ENCODE peak calls at places on chromosomes 1 and 21, in five cellular contexts. X is H1, I is IMR-90, B is HepG2, K is K562. Z is an unnamed sample.
A peak's percentile ranks its signal among the peaks of the same experiment; 100 is the strongest.

GRCh38 chr1:22665752-22666151 is 12.7 kb downstream of the C1QB start:
- DNase-seq in X (peak; percentile 79), B (no peak), K (peak; percentile 46), I (peak; percentile 43), Z (peak; percentile 55)

GRCh38 chr1:5297878-5298239 is 643.5 kb downstream of the AJAP1 start:
- DNase-seq in K (no peak), B (no peak), X (no peak), I (no peak), Z (no peak)

GRCh38 chr1:185262151-185262550 is 54.9 kb downstream of the IVNS1ABP start:
- DNase-seq in X (no peak), B (no peak), K (no peak), I (no peak), Z (no peak)

GRCh38 chr1:32897082-32898049 is 3.8 kb downstream of the TMEM54 start:
- DNase-seq in K (no peak), X (no peak), I (no peak), B (no peak), Z (no peak)

GRCh38 chr1:26705788-26706237 is 10.0 kb downstream of the ARID1A start:
- DNase-seq in B (peak; percentile 81), X (no peak), I (peak; percentile 92), K (no peak), Z (peak; percentile 90)

GRCh38 chr21:31471865-31472264 is 127.8 kb upstream of the TIAM1 start:
- DNase-seq in X (no peak), K (no peak), B (no peak), I (no peak), Z (no peak)

GRCh38 chr1:59446257-59446901 is 149.5 kb downstream of the FGGY start:
- DNase-seq in X (no peak), K (peak; percentile 20), I (peak; percentile 86), B (no peak), Z (no peak)

GRCh38 chr1:67052741-67053534 is 1.0 kb downstream of the SLC35D1 start:
- DNase-seq in K (peak; percentile 71), I (peak; percentile 42), X (no peak), B (peak; percentile 44), Z (peak; percentile 14)

GRCh38 chr1:201023517-201023902 is at the start of gene KIF21B:
- DNase-seq in X (peak; percentile 92), K (peak; percentile 94), B (peak; percentile 42), I (no peak), Z (peak; percentile 59)

GRCh38 chr21:34845521-34846213 is 176.9 kb downstream of the CLIC6 start:
- DNase-seq in X (no peak), B (no peak), K (no peak), I (peak; percentile 90), Z (no peak)

GRCh38 chr1:205594846-205595245 is 37.0 kb downstream of the ELK4 start:
- DNase-seq in I (no peak), B (no peak), K (no peak), X (peak; percentile 24), Z (no peak)

GRCh38 chr1:6273380-6273891 is 12.5 kb upstream of the GPR153 start:
- DNase-seq in X (no peak), I (peak; percentile 74), K (peak; percentile 44), B (no peak), Z (no peak)

GRCh38 chr1:13797397-13797796 is 97.4 kb downstream of the PRDM2 start:
- DNase-seq in I (no peak), X (no peak), B (no peak), K (no peak), Z (no peak)

GRCh38 chr1:2789164-2789985 is 12.1 kb downstream of the TTC34 start:
- DNase-seq in K (no peak), B (no peak), I (no peak), X (no peak), Z (no peak)

GRCh38 chr1:192986110-192986747 is 72.9 kb downstream of the UCHL5 start:
- DNase-seq in B (no peak), I (peak; percentile 84), X (no peak), K (peak; percentile 90), Z (no peak)

GRCh38 chr1:29055160-29055559 is 68.5 kb downstream of the TMEM200B start:
- DNase-seq in B (no peak), X (no peak), I (peak; percentile 47), K (no peak), Z (peak; percentile 4)

GRCh38 chr1:117098287-117098890 is 23.2 kb downstream of the TRIM45 start:
- DNase-seq in X (no peak), I (no peak), B (no peak), K (no peak), Z (no peak)

GRCh38 chr1:224262373-224263054 is 67.5 kb downstream of the NVL start:
- DNase-seq in K (peak; percentile 40), X (no peak), B (no peak), I (peak; percentile 25), Z (no peak)

GRCh38 chr1:94836891-94837290 is 16.7 kb downstream of the SLC44A3 start:
- DNase-seq in K (no peak), X (no peak), I (no peak), B (no peak), Z (no peak)

GRCh38 chr1:230937370-230937769 is 41.3 kb downstream of the TTC13 start:
- DNase-seq in X (no peak), I (peak; percentile 45), B (no peak), K (no peak), Z (no peak)

GRCh38 chr1:79982218-79982617 is 975.7 kb upstream of the ADGRL4 start:
- DNase-seq in I (peak; percentile 83), K (no peak), B (no peak), X (no peak), Z (no peak)

GRCh38 chr1:67626495-67627235 is 58.3 kb upstream of the GADD45A start:
- DNase-seq in I (peak; percentile 91), K (no peak), B (no peak), X (peak; percentile 11), Z (no peak)

GRCh38 chr1:11521605-11522399 is 42.8 kb downstream of the DISP3 start:
- DNase-seq in X (no peak), I (no peak), B (no peak), K (no peak), Z (no peak)

GRCh38 chr1:84704872-84705426 is 14.7 kb upstream of the SSX2IP start:
- DNase-seq in K (peak; percentile 23), I (no peak), X (no peak), B (no peak), Z (no peak)

GRCh38 chr1:215710340-215710971 is 143.4 kb downstream of the KCTD3 start:
- DNase-seq in I (peak; percentile 69), X (peak; percentile 51), K (peak; percentile 70), B (peak; percentile 59), Z (peak; percentile 64)

GRCh38 chr1:246142320-246142893 is 364.7 kb downstream of the SMYD3 start:
- DNase-seq in I (peak; percentile 96), X (no peak), K (peak; percentile 89), B (no peak), Z (peak; percentile 72)

GRCh38 chr1:1351511-1352427 is 2.6 kb upstream of the DVL1 start:
- DNase-seq in X (no peak), K (peak; percentile 41), I (peak; percentile 38), B (no peak), Z (no peak)
- TF ChIP-seq MAFK in X (no peak), K (no peak), I (no peak), B (no peak), Z (no peak)

GRCh38 chr1:218498061-218498938 is 153.2 kb downstream of the TGFB2 start:
- DNase-seq in X (no peak), K (no peak), B (no peak), I (peak; percentile 75), Z (no peak)
- TF ChIP-seq USF2 in X (no peak), K (no peak), B (no peak), I (no peak), Z (no peak)

GRCh38 chr1:207414606-207415108 is 39.5 kb upstream of the CR2 start:
- DNase-seq in K (no peak), I (no peak), X (no peak), B (no peak), Z (no peak)
- TF ChIP-seq POLR2A in K (no peak), I (no peak), X (no peak), B (no peak), Z (no peak)

DNA sequence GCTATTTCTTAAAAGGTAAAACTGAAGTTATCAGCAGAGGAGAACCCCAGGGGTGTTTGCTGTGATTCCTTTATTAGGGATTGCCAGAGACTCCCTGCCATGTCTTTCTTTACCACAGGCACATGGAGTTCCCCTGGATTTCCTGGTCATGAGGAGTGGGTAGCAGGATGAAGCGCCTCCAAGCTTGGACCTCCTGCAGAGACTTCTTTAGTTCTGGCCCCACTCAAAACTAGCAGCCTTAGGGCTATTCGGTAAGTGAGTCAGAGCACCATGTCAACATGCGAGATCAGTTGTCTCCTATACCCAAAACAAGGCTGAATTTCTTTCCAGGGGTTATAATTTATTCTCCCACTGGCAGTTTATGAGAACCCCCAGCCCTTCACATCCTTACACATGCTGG is 179.4 kb downstream of the GIPC2 start:
- DNase-seq in K (no peak), X (no peak), I (peak; percentile 24), B (no peak), Z (no peak)
- TF ChIP-seq MAFK in K (no peak), X (no peak), I (no peak), B (no peak), Z (no peak)

DNA sequence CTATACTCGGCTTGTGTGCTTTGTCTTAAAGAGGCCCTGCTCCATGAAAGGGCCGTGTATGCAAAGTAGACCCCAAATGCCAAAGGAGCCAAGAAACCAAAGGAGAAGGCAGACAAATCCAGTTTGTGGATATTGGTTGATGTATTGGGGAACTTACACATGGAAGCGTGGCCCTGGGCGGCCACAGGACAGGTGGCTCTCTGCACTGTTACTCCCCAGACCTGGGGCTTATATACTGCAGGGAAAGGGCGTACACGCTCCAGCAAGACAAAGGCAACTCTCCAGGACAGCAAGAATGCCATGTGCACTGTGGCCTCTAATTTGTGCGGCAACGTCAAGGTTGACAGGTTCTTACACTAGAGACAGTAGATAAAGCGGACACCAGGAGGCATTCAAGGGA is 24.8 kb downstream of the RSPH1 start:
- DNase-seq in B (no peak), K (no peak), X (no peak), I (no peak), Z (no peak)
- TF ChIP-seq USF2 in B (no peak), K (no peak), X (no peak), I (no peak), Z (no peak)

DNA sequence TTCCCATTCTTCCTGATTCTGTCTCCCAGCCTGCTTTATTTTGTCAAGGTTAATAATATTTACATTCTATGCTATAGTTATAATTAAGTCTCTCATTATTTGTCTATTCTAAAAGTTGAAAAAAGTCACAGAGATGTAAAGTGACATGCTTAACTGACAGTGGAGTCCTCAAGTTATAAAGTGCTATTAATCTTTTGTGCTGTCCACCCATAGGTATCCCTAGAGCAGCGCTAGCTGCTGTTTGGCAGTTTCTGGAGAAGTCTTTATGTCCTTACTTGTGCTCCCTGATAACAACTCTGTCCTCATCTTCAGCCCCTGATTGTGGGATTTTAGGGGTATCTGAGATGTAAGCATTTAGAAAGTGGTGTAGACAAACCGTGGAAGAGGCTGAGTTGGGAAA is 13.1 kb downstream of the BACH1 start:
- DNase-seq in K (peak; percentile 41), X (no peak), I (no peak), B (no peak), Z (no peak)
- TF ChIP-seq POLR2A in K (no peak), X (no peak), I (no peak), B (no peak), Z (no peak)

DNA sequence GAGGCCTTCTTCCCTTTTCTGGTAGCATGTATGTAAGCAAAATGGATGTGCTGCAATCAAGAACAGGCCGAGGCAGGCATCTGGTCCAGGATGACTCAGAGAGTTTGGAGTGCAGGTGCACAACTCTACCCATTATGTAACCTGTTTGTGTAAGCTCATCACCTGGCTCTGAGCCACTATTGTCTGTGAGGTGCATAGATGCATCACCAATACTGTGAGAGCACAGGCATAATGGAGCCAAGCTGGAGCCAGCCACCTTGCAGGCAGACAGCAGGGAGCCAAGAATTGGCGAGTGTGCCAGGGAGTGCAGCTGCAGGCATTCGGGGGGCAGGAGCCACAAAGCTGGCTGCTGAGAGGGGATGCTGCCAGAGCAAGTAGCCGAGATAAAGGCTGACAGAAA is 549.9 kb upstream of the RGS18 start:
- DNase-seq in K (no peak), X (no peak), B (peak; percentile 16), I (peak; percentile 7), Z (peak; percentile 47)
- TF ChIP-seq MAFK in K (no peak), X (no peak), B (no peak), I (no peak), Z (no peak)